ENCODE peak calls at places on chromosomes 12 and 14, in four cellular contexts. E, C, X and N are unnamed samples. For H3K36me3, the result is how much of the 10 kb centered on the place peaks cover.

GRCh38 chr12:5072326-5072725 is 28.6 kb downstream of the KCNA5 start:
- DNase-seq in E (no peak), C (no peak), X (no peak), N (no peak)

GRCh38 chr14:88248606-88249005 is 74.5 kb downstream of the KCNK10 start:
- DNase-seq in E (no peak), C (no peak), X (no peak), N (no peak)

GRCh38 chr14:27370775-27371174 is 772.9 kb upstream of the NOVA1 start:
- DNase-seq in E (no peak), C (no peak), X (no peak), N (no peak)

GRCh38 chr12:13534645-13535398 is 338.3 kb downstream of the EMP1 start:
- DNase-seq in E (peak), C (peak), X (peak), N (no peak)

GRCh38 chr14:35140718-35141581 is 18.6 kb downstream of the PRORP start:
- DNase-seq in E (no peak), C (peak), X (peak), N (no peak)

GRCh38 chr12:116040412-116040811 is 237.1 kb downstream of the MED13L start:
- DNase-seq in E (no peak), C (peak), X (peak), N (no peak)

GRCh38 chr14:55975281-55975905 is 142.8 kb upstream of the PELI2 start:
- DNase-seq in E (no peak), C (no peak), X (no peak), N (no peak)

GRCh38 chr12:16920451-16920850 is 314.5 kb upstream of the LMO3 start:
- DNase-seq in E (no peak), C (no peak), X (no peak), N (no peak)

GRCh38 chr12:54352022-54352531 is 12.2 kb downstream of the GPR84 start:
- DNase-seq in E (peak), C (peak), X (no peak), N (no peak)

GRCh38 chr12:89384050-89384749 is 31.9 kb upstream of the DUSP6 start:
- DNase-seq in E (peak), C (peak), X (peak), N (peak)

GRCh38 chr14:87049886-87050820 is 942.8 kb downstream of the GALC start:
- DNase-seq in E (peak), C (peak), X (no peak), N (no peak)

GRCh38 chr14:79279645-79280399 is 931.5 kb downstream of the DIO2 start:
- DNase-seq in E (no peak), C (peak), X (no peak), N (peak)

DNA sequence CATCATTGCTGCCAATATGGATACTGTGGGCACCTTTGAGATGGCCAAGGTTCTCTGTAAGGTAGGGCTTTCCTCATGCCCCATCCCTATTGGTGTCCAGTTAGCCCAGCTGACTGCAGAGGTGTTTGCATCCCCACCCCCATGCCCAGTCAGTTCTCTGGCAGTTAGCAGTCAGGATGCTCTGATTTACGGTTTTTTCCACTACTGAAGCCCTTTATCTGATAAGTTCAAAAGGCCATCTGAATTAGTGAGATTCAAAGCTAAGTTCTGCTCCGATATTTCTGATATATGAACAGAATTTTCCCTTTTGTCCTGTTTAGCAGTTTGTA is 773 bp downstream of the GMPR2 start:
- DNase-seq in E (no peak), C (no peak), X (no peak), N (no peak)
- H3K4me3 ChIP-seq in E (peak), C (peak), X (no peak), N (peak)

GRCh38 chr12:131905081-131905639 is 10.7 kb downstream of the ULK1 start:
- DNase-seq in E (no peak), C (no peak), X (no peak), N (no peak)
- H3K36me3 ChIP-seq in E (under half), C (under half), X (under half), N (under half)

GRCh38 chr14:24368215-24368561 is 204 bp downstream of the NFATC4 start:
- DNase-seq in E (no peak), C (no peak), X (peak), N (no peak)

GRCh38 chr14:24369463-24369862 is 1.5 kb downstream of the NFATC4 start:
- DNase-seq in E (no peak), C (no peak), X (no peak), N (no peak)

GRCh38 chr14:24369907-24370687 is 2.1 kb downstream of the NFATC4 start:
- DNase-seq in E (no peak), C (no peak), X (no peak), N (no peak)

GRCh38 chr14:24367506-24368214 is at the start of gene NFATC4:
- DNase-seq in E (peak), C (peak), X (peak), N (peak)

DNA sequence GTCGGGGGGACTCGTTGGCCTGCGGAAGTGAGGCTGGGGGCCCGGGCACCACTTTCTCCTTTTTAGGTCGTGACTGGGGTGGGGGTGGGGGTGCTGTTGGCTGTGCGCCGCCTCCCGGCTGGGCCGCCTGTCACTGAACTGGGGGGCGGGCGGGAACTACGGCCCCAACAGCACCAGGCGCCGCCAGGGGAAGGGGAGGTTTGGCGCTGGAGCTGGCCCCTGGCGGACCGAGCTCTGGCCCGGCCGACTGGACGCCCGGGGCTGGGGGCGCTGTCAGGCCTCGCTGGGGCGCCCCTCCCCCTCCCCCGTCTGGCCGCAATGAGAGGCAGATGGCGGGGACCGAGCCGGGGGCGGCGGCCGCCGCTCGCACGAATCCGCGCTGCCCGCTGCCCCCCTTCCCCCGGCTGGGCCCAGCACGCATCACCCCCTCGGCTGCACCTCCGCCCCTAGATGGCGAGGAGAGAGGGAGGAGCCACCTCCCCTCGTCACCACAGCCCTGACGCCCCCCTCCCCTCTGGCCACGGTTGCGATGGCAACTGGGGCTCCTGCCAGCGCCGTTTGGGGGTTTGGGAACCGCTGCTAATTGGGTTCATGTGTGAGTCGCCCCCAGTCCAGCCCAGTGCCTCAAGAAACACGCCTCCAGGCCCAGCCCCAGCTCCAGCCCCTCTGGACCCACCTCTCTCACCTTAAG is 723 bp downstream of the NFATC4 start:
- DNase-seq in E (peak), C (peak), X (peak), N (peak)
- H3K4me3 ChIP-seq in E (peak), C (peak), X (peak), N (peak)

DNA sequence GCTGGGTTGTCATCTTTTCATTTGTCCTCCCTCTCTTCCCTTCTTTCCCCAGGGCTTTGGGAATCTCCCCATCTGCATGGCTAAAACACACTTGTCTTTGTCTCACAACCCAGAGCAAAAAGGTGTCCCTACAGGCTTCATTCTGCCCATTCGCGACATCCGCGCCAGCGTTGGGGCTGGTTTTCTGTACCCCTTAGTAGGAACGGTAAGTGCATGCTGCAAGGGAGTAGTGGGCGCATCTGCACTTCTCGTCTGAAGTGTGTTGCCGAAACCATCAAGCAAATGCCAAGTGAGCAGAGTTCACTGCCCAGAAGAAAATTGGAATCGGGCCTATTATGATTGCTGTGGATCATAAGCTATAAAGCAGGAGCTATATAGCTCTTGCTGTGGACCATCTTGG is 10.6 kb upstream of the AKAP5 start:
- DNase-seq in E (no peak), C (no peak), X (no peak), N (no peak)
- H3K36me3 ChIP-seq in E (half or more), C (under half), X (under half), N (under half)

GRCh38 chr12:77947326-77947725 is 116.6 kb downstream of the NAV3 start:
- DNase-seq in E (no peak), C (peak), X (peak), N (no peak)
- H3K4me3 ChIP-seq in E (no peak), C (no peak), X (no peak), N (no peak)